ENCODE peak calls at places on chromosomes 11 and 22, in ten cellular contexts. M, Y, Z, B, A, J, X, O, K and D are unnamed samples.

GRCh38 chr11:47188262-47188661 is 2.0 kb upstream of the PACSIN3 start:
- DNase-seq in M (no peak), Y (no peak), Z (no peak), B (no peak), A (no peak), J (no peak), X (no peak), O (no peak), K (no peak), D (no peak)

GRCh38 chr11:33741806-33742205 is 5.6 kb upstream of the CD59 start:
- DNase-seq in M (no peak), Y (no peak), Z (no peak), B (no peak), A (no peak), J (no peak), X (no peak), O (no peak), K (no peak), D (no peak)

GRCh38 chr22:38766076-38766777 is 10.4 kb upstream of the SUN2 start:
- DNase-seq in M (peak; percentile 79), Y (no peak), Z (peak; percentile 69), B (peak; percentile 90), A (peak; percentile 59), J (no peak), X (peak; percentile 60), O (peak; percentile 23), K (peak; percentile 89), D (peak; percentile 78)

GRCh38 chr11:17897495-17897894 is 115.4 kb downstream of the SERGEF start:
- DNase-seq in M (no peak), Y (no peak), Z (no peak), B (no peak), A (no peak), J (no peak), X (no peak), O (no peak), K (no peak), D (no peak)

GRCh38 chr11:111846063-111846462 is 25.3 kb downstream of the ALG9 start:
- DNase-seq in M (no peak), Y (no peak), Z (no peak), B (no peak), A (no peak), J (no peak), X (no peak), O (no peak), K (no peak), D (no peak)

GRCh38 chr11:396948-397548 is 3.0 kb downstream of the PKP3 start:
- DNase-seq in M (peak; percentile 82), Y (peak; percentile 90), Z (peak; percentile 72), B (no peak), A (no peak), J (no peak), X (no peak), O (no peak), K (no peak), D (peak; percentile 58)

GRCh38 chr22:38315801-38316339 is 1.4 kb downstream of the CSNK1E start:
- DNase-seq in M (no peak), Y (no peak), Z (no peak), B (no peak), A (no peak), J (no peak), X (no peak), O (no peak), K (no peak), D (no peak)

GRCh38 chr11:134889832-134890231 is 477.8 kb upstream of the B3GAT1 start:
- DNase-seq in M (no peak), Y (no peak), Z (no peak), B (no peak), A (no peak), J (no peak), X (no peak), O (no peak), K (no peak), D (no peak)

GRCh38 chr11:81007046-81007445 is 1566.2 kb upstream of the TENM4 start:
- DNase-seq in M (no peak), Y (no peak), Z (no peak), B (no peak), A (no peak), J (no peak), X (no peak), O (no peak), K (no peak), D (no peak)

GRCh38 chr11:134043821-134044420 is 25.0 kb upstream of the JAM3 start:
- DNase-seq in M (peak; percentile 53), Y (no peak), Z (no peak), B (no peak), A (no peak), J (no peak), X (no peak), O (no peak), K (no peak), D (no peak)

GRCh38 chr22:17366830-17367229 is 2.4 kb upstream of the CECR2 start:
- DNase-seq in M (peak; percentile 73), Y (peak; percentile 78), Z (peak; percentile 52), B (peak; percentile 30), A (peak; percentile 62), J (no peak), X (no peak), O (no peak), K (peak; percentile 79), D (peak; percentile 17)

GRCh38 chr11:134063991-134064747 is 4.7 kb upstream of the JAM3 start:
- DNase-seq in M (no peak), Y (no peak), Z (no peak), B (no peak), A (no peak), J (peak; percentile 56), X (no peak), O (no peak), K (peak; percentile 26), D (no peak)

GRCh38 chr11:68673291-68673930 is 10.9 kb upstream of the GAL start:
- DNase-seq in M (no peak), Y (no peak), Z (no peak), B (no peak), A (no peak), J (no peak), X (no peak), O (no peak), K (no peak), D (no peak)

GRCh38 chr11:123061403-123062157 is at the start of gene HSPA8:
- DNase-seq in M (peak; percentile 90), Y (peak; percentile 90), Z (peak; percentile 72), B (no peak), A (peak; percentile 71), J (peak; percentile 88), X (peak; percentile 60), O (peak; percentile 53), K (no peak), D (peak; percentile 75)

GRCh38 chr11:61052182-61052972 is 49.9 kb upstream of the CD5 start:
- DNase-seq in M (no peak), Y (no peak), Z (no peak), B (no peak), A (no peak), J (no peak), X (no peak), O (no peak), K (no peak), D (no peak)

GRCh38 chr11:74325649-74326645 is 14.5 kb upstream of the P4HA3 start:
- DNase-seq in M (peak; percentile 95), Y (no peak), Z (peak; percentile 74), B (no peak), A (no peak), J (peak; percentile 81), X (peak; percentile 91), O (peak; percentile 50), K (no peak), D (peak; percentile 55)

GRCh38 chr11:93131709-93132108 is 66.1 kb downstream of the SLC36A4 start:
- DNase-seq in M (no peak), Y (no peak), Z (no peak), B (no peak), A (peak; percentile 11), J (no peak), X (no peak), O (no peak), K (no peak), D (no peak)

GRCh38 chr11:119533931-119534694 is 111.1 kb upstream of the THY1 start:
- DNase-seq in M (peak; percentile 83), Y (peak; percentile 95), Z (peak; percentile 43), B (peak; percentile 64), A (peak; percentile 78), J (no peak), X (peak; percentile 83), O (no peak), K (peak; percentile 96), D (peak; percentile 74)

GRCh38 chr22:26174280-26174679 is 5.0 kb downstream of the SEZ6L start:
- DNase-seq in M (no peak), Y (no peak), Z (no peak), B (peak; percentile 0), A (peak; percentile 1), J (peak; percentile 62), X (no peak), O (no peak), K (peak; percentile 55), D (no peak)

GRCh38 chr11:57276857-57277505 is 39.9 kb upstream of the APLNR start:
- DNase-seq in M (no peak), Y (no peak), Z (no peak), B (no peak), A (no peak), J (no peak), X (no peak), O (no peak), K (no peak), D (no peak)
- H3K4me1 ChIP-seq in M (peaks cover 5% of the 10 kb centered on the region), Y (peaks cover 28% of the 10 kb centered on the region), Z (peaks cover 2% of the 10 kb centered on the region), B (peaks cover 22% of the 10 kb centered on the region), A (no peaks in the 10 kb centered on the region), J (peaks cover 28% of the 10 kb centered on the region), X (peaks cover 4% of the 10 kb centered on the region), O (no peaks in the 10 kb centered on the region), K (peaks cover 8% of the 10 kb centered on the region), D (peaks cover 12% of the 10 kb centered on the region)

GRCh38 chr11:64810271-64810890 is at the start of gene MEN1:
- DNase-seq in M (peak; percentile 98), Y (peak; percentile 97), Z (peak; percentile 96), B (peak; percentile 98), A (peak; percentile 97), J (peak; percentile 97), X (peak; percentile 97), O (peak; percentile 93), K (peak; percentile 92), D (peak; percentile 96)
- TF ChIP-seq POLR2A in M (peak; percentile 73), Y (no peak), Z (peak; percentile 38), B (peak; percentile 83), A (peak; percentile 68), J (no peak), X (peak; percentile 32), O (peak; percentile 76), K (peak; percentile 21), D (peak; percentile 85)

DNA sequence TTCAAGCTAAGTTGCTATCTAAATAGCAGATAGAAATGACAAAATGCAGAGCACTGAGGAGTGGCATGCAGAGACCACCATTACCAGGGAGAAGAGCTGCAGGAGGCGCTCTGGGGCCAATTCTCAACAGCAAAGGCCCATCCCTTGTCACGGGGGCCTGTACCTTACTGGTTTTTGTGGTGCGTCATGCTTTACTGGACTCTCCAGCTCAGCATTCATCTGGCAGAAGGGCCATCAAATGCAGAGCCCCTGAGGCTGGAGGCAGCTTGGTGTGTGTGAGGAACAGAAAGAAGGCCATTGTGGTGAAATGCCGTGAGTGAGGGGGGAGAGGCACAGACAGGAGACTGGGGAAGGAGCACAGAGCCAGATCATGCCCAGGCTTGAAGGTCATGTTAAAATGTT is 56.5 kb upstream of the NAV2 start:
- DNase-seq in M (no peak), Y (no peak), Z (no peak), B (no peak), A (peak; percentile 11), J (no peak), X (no peak), O (no peak), K (no peak), D (no peak)
- TF ChIP-seq EP300 in M (no peak), Y (no peak), Z (no peak), B (no peak), A (no peak), J (no peak), X (no peak), O (no peak), K (no peak), D (no peak)

GRCh38 chr22:39939830-39940229 is 20.4 kb upstream of the TMA7B start:
- DNase-seq in M (no peak), Y (no peak), Z (no peak), B (no peak), A (no peak), J (no peak), X (no peak), O (no peak), K (no peak), D (no peak)
- H3K4me1 ChIP-seq in M (no peaks in the 10 kb centered on the region), Y (no peaks in the 10 kb centered on the region), Z (no peaks in the 10 kb centered on the region), B (no peaks in the 10 kb centered on the region), A (peaks cover 18% of the 10 kb centered on the region), J (no peaks in the 10 kb centered on the region), X (no peaks in the 10 kb centered on the region), O (no peaks in the 10 kb centered on the region), K (peaks cover 20% of the 10 kb centered on the region), D (no peaks in the 10 kb centered on the region)